ENCODE peak calls at places on chromosomes 5 and 9, in seven cellular contexts. G is astrocyte, D is hepatocyte, A is heart right ventricle, W is heart left ventricle, P is mesendoderm, J is A549. L is an unnamed sample.

GRCh38 chr5:137075163-137075970 is 423.8 kb downstream of the SPOCK1 start:
- DNase-seq in G (no peak), D (peak), A (peak), W (peak), P (peak), J (peak), L (peak)

GRCh38 chr9:20684865-20685696 is 1.0 kb downstream of the FOCAD start:
- DNase-seq in G (peak), D (peak), A (no peak), W (no peak), P (no peak), J (peak), L (peak)

GRCh38 chr5:92916036-92916435 is 665.0 kb downstream of the NR2F1-AS1 start:
- DNase-seq in G (peak), D (peak), A (no peak), W (no peak), P (no peak), J (no peak), L (no peak)

GRCh38 chr5:122741681-122742080 is 33.2 kb upstream of the SNX2 start:
- DNase-seq in G (peak), D (no peak), A (no peak), W (no peak), P (peak), J (no peak), L (no peak)

GRCh38 chr9:80061940-80062339 is 490.2 kb downstream of the TLE4 start:
- DNase-seq in G (peak), D (peak), A (no peak), W (no peak), P (peak), J (no peak), L (no peak)

GRCh38 chr9:82513976-82514735 is 525.6 kb downstream of the SPATA31D1 start:
- DNase-seq in G (peak), D (no peak), A (no peak), W (no peak), P (no peak), J (no peak), L (no peak)

GRCh38 chr5:150172147-150172546 is 5.6 kb downstream of the CDX1 start:
- DNase-seq in G (peak), D (no peak), A (no peak), W (no peak), P (no peak), J (no peak), L (no peak)

GRCh38 chr5:123882946-123883345 is 371.0 kb downstream of the CSNK1G3 start:
- DNase-seq in G (peak), D (no peak), A (no peak), W (no peak), P (peak), J (no peak), L (no peak)

GRCh38 chr9:23781111-23781510 is 44.9 kb downstream of the ELAVL2 start:
- DNase-seq in G (no peak), D (no peak), A (no peak), W (no peak), P (no peak), J (no peak), L (no peak)

GRCh38 chr5:134125195-134126015 is 10.9 kb downstream of the TCF7 start:
- DNase-seq in G (peak), D (peak), A (peak), W (peak), P (no peak), J (no peak), L (no peak)

GRCh38 chr9:133522073-133522910 is 2.5 kb downstream of the MYMK start:
- DNase-seq in G (no peak), D (no peak), A (no peak), W (no peak), P (no peak), J (no peak), L (no peak)

GRCh38 chr9:98442114-98442513 is 186.7 kb upstream of the TBC1D2 start:
- DNase-seq in G (no peak), D (no peak), A (no peak), W (no peak), P (peak), J (no peak), L (no peak)

GRCh38 chr9:82882133-82882532 is 180.8 kb downstream of the RASEF start:
- DNase-seq in G (peak), D (no peak), A (no peak), W (no peak), P (peak), J (no peak), L (no peak)

GRCh38 chr5:106691701-106692100 is 979.0 kb downstream of the EFNA5 start:
- DNase-seq in G (no peak), D (no peak), A (no peak), W (no peak), P (no peak), J (no peak), L (no peak)

GRCh38 chr5:155193018-155193417 is 179.5 kb downstream of the KIF4B start:
- DNase-seq in G (no peak), D (peak), A (peak), W (peak), P (peak), J (no peak), L (no peak)

GRCh38 chr5:139561655-139562451 is 714 bp downstream of the UBE2D2 start:
- DNase-seq in G (peak), D (peak), A (no peak), W (no peak), P (peak), J (peak), L (no peak)

GRCh38 chr5:24644757-24645156 is at the start of gene CDH10:
- DNase-seq in G (peak), D (peak), A (no peak), W (no peak), P (peak), J (no peak), L (no peak)

GRCh38 chr5:143434261-143435206 is 31.0 kb upstream of the NR3C1 start:
- DNase-seq in G (no peak), D (no peak), A (no peak), W (no peak), P (no peak), J (no peak), L (no peak)

GRCh38 chr5:110681953-110682352 is 44.5 kb downstream of the TMEM232 start:
- DNase-seq in G (no peak), D (no peak), A (no peak), W (no peak), P (no peak), J (no peak), L (no peak)

GRCh38 chr5:143554194-143554717 is 150.8 kb upstream of the NR3C1 start:
- DNase-seq in G (peak), D (no peak), A (no peak), W (no peak), P (no peak), J (peak), L (peak)

GRCh38 chr5:3741372-3741770 is 145.7 kb downstream of the IRX1 start:
- DNase-seq in G (peak), D (peak), A (no peak), W (no peak), P (no peak), J (peak), L (peak)

GRCh38 chr5:103918668-103919367 is 356.2 kb upstream of the NUDT12 start:
- DNase-seq in G (peak), D (no peak), A (no peak), W (no peak), P (peak), J (no peak), L (no peak)

GRCh38 chr9:131754846-131755245 is 15.0 kb upstream of the RAPGEF1 start:
- DNase-seq in G (no peak), D (no peak), A (no peak), W (no peak), P (peak), J (no peak), L (no peak)

GRCh38 chr5:165527577-165527976 is 2022.2 kb downstream of the MAT2B start:
- DNase-seq in G (no peak), D (no peak), A (no peak), W (no peak), P (no peak), J (no peak), L (no peak)

GRCh38 chr5:109924708-109925107 is 235.0 kb downstream of the MAN2A1 start:
- DNase-seq in G (no peak), D (no peak), A (no peak), W (no peak), P (no peak), J (no peak), L (no peak)

GRCh38 chr5:67152400-67152799 is 44.2 kb downstream of the CD180 start:
- DNase-seq in G (no peak), D (no peak), A (no peak), W (no peak), P (no peak), J (no peak), L (no peak)

GRCh38 chr9:90815183-90815943 is 13.7 kb downstream of the SYK start:
- DNase-seq in G (no peak), D (no peak), A (no peak), W (no peak), P (peak), J (no peak), L (no peak)

GRCh38 chr5:36108758-36109245 is 42.1 kb upstream of the UGT3A2 start:
- DNase-seq in G (no peak), D (no peak), A (no peak), W (no peak), P (no peak), J (no peak), L (no peak)

GRCh38 chr5:11037941-11038340 is 276.9 kb upstream of the DAP start:
- DNase-seq in G (no peak), D (no peak), A (no peak), W (no peak), P (no peak), J (no peak), L (no peak)

GRCh38 chr9:114273461-114273881 is 49.4 kb upstream of the ORM1 start:
- DNase-seq in G (no peak), D (no peak), A (no peak), W (peak), P (no peak), J (no peak), L (peak)

GRCh38 chr5:102638316-102638715 is 116.8 kb upstream of the PAM start:
- DNase-seq in G (no peak), D (no peak), A (no peak), W (no peak), P (no peak), J (no peak), L (peak)

GRCh38 chr5:109690456-109691247 is 925 bp downstream of the MAN2A1 start:
- DNase-seq in G (peak), D (peak), A (peak), W (peak), P (peak), J (peak), L (no peak)

GRCh38 chr5:64939772-64940510 is 171.2 kb downstream of the CWC27 start:
- DNase-seq in G (no peak), D (peak), A (peak), W (no peak), P (peak), J (no peak), L (no peak)

GRCh38 chr9:85137606-85138150 is 468.1 kb downstream of the NTRK2 start:
- DNase-seq in G (no peak), D (no peak), A (no peak), W (no peak), P (no peak), J (no peak), L (no peak)

GRCh38 chr5:62960781-62961180 is 382.2 kb downstream of the LRRC70 start:
- DNase-seq in G (no peak), D (no peak), A (no peak), W (no peak), P (no peak), J (no peak), L (no peak)

GRCh38 chr9:738209-738915 is 103.1 kb upstream of the DMRT1 start:
- DNase-seq in G (peak), D (peak), A (peak), W (peak), P (no peak), J (peak), L (peak)

DNA sequence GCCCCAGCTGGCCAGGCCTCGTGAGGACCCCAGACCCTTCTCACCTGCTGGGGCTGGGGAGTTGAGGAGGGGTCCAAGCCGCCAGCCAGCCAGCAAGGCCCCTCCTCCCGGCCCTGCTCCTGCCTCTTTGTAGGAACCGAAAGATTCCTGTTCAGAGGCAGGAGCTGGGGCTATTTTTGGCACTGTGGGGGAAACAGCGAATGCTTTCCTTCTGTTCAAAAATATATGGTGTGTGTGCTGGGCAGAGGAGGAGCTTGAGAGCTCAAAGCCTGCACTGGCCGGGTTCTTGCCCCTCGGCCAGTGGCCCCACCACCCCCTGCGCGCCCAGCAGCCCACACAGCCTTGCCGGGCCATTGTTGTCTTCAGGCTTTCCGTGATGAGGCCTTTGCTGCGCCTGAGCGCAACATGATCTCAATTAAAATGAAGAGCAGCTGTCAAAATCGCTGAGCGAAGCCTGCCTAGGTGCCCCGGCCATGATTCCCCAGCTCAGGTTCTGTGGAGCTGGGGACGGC is 13.3 kb downstream of the NCS1 start:
- DNase-seq in G (peak), D (no peak), A (no peak), W (no peak), P (no peak), J (no peak), L (no peak)
- H3K27ac ChIP-seq in G (peak), D (peak), A (peak), W (peak), P (no peak), J (no peak), L (no peak)

GRCh38 chr5:175810457-175810856 is 60.9 kb upstream of the CPLX2 start:
- DNase-seq in G (no peak), D (no peak), A (no peak), W (no peak), P (no peak), J (no peak), L (no peak)
- H3K27ac ChIP-seq in G (no peak), D (no peak), A (no peak), W (no peak), P (no peak), J (peak), L (no peak)

GRCh38 chr5:53481354-53481886 is 991 bp downstream of the FST start:
- DNase-seq in G (no peak), D (no peak), A (no peak), W (no peak), P (no peak), J (no peak), L (no peak)
- H3K27ac ChIP-seq in G (peak), D (peak), A (peak), W (peak), P (no peak), J (peak), L (peak)

GRCh38 chr9:109950710-109951443 is 170.9 kb downstream of the PALM2AKAP2 start:
- DNase-seq in G (no peak), D (peak), A (no peak), W (no peak), P (peak), J (no peak), L (no peak)
- H3K27ac ChIP-seq in G (no peak), D (peak), A (no peak), W (no peak), P (no peak), J (no peak), L (no peak)